ENCODE peak calls at places on chromosomes 5 and 9, in six cellular contexts. N is IMR-90; Z is stomach; W is naive thymus-derived CD4-positive, alpha-beta T cell; A is endodermal cell; Y is PC-3. X is an unnamed sample. For H3K27me3, the result is how much of the 10 kb centered on the place peaks cover.

GRCh38 chr9:28916348-28916747 is 1343.1 kb upstream of the C9orf72 start:
- DNase-seq in W (no peak), Y (no peak), N (no peak), Z (no peak), A (peak), X (no peak)

GRCh38 chr9:39588056-39588814 is 232.8 kb downstream of the SPATA31A1 start:
- DNase-seq in Z (no peak), Y (no peak), N (no peak), W (no peak), A (no peak), X (no peak)

GRCh38 chr5:139767960-139768359 is 27.6 kb upstream of the PSD2 start:
- DNase-seq in Z (no peak), A (no peak), W (no peak), N (no peak), Y (no peak), X (no peak)

GRCh38 chr5:126139086-126139485 is 284.1 kb upstream of the GRAMD2B start:
- DNase-seq in Z (no peak), N (no peak), W (no peak), A (no peak), Y (peak), X (no peak)

GRCh38 chr9:16545639-16546038 is 324.8 kb downstream of the BNC2 start:
- DNase-seq in Y (no peak), A (no peak), N (no peak), Z (no peak), W (no peak), X (no peak)

GRCh38 chr9:107176701-107177100 is 106.4 kb upstream of the RAD23B start:
- DNase-seq in W (no peak), N (peak), Z (no peak), A (no peak), Y (no peak), X (no peak)

GRCh38 chr5:62328772-62329491 is 22.9 kb downstream of the KIF2A start:
- DNase-seq in N (no peak), A (no peak), Z (no peak), W (no peak), Y (no peak), X (no peak)

GRCh38 chr9:4371108-4371507 is 71.2 kb upstream of the GLIS3 start:
- DNase-seq in Z (no peak), W (no peak), A (no peak), Y (peak), N (peak), X (no peak)

GRCh38 chr9:117929873-117930272 is 225.7 kb downstream of the TLR4 start:
- DNase-seq in W (no peak), Y (peak), A (no peak), N (no peak), Z (no peak), X (no peak)

GRCh38 chr9:92654481-92655301 is 15.2 kb downstream of the IPPK start:
- DNase-seq in Y (peak), N (no peak), Z (no peak), A (no peak), W (no peak), X (no peak)

GRCh38 chr5:102867999-102868662 is 113.0 kb downstream of the PAM start:
- DNase-seq in Z (no peak), W (no peak), A (no peak), Y (no peak), N (peak), X (no peak)

GRCh38 chr5:108036484-108036883 is 345.4 kb downstream of the FBXL17 start:
- DNase-seq in N (no peak), A (no peak), Y (no peak), Z (no peak), W (no peak), X (no peak)

GRCh38 chr9:121222524-121223171 is 21.0 kb upstream of the RAB14 start:
- DNase-seq in W (no peak), Y (peak), N (peak), A (no peak), Z (no peak), X (no peak)

GRCh38 chr5:131363811-131364506 is 100.1 kb downstream of the CDC42SE2 start:
- DNase-seq in W (no peak), N (no peak), Z (no peak), A (no peak), Y (no peak), X (no peak)

GRCh38 chr9:30815585-30815984 is 1568.9 kb upstream of the ACO1 start:
- DNase-seq in Z (no peak), A (no peak), N (no peak), Y (no peak), W (no peak), X (no peak)

GRCh38 chr5:174559141-174559540 is 165.2 kb upstream of the MSX2 start:
- DNase-seq in Y (no peak), W (no peak), Z (no peak), A (no peak), N (peak), X (no peak)

GRCh38 chr9:37550781-37551180 is 25.4 kb downstream of the FBXO10 start:
- DNase-seq in A (no peak), N (peak), Y (no peak), Z (no peak), W (no peak), X (no peak)

GRCh38 chr9:121440265-121440664 is 59.4 kb downstream of the GGTA1 start:
- DNase-seq in A (no peak), Z (no peak), N (peak), Y (peak), W (no peak), X (no peak)

GRCh38 chr9:18072967-18073366 is 401.0 kb upstream of the ADAMTSL1 start:
- DNase-seq in Z (no peak), N (no peak), A (no peak), Y (no peak), W (no peak), X (no peak)

GRCh38 chr5:179181988-179182387 is 121.8 kb downstream of the ZNF354C start:
- DNase-seq in Y (no peak), A (no peak), N (no peak), Z (no peak), W (no peak), X (no peak)

GRCh38 chr5:147216552-147217154 is 18.2 kb upstream of the STK32A start:
- DNase-seq in Y (peak), W (peak), A (peak), N (no peak), Z (no peak), X (no peak)

GRCh38 chr9:5269249-5269715 is 35.2 kb downstream of the RLN2 start:
- DNase-seq in Z (no peak), Y (peak), A (peak), N (peak), W (no peak), X (no peak)

GRCh38 chr9:135978650-135979461 is 17.7 kb upstream of the UBAC1 start:
- DNase-seq in Z (no peak), N (no peak), A (no peak), W (peak), Y (no peak), X (peak)

GRCh38 chr5:82290908-82291307 is 12.8 kb upstream of the RPS23 start:
- DNase-seq in N (no peak), W (no peak), Z (no peak), A (no peak), Y (no peak), X (no peak)

GRCh38 chr9:8717146-8717545 is 917.6 kb upstream of the DMAC1 start:
- DNase-seq in W (no peak), Y (no peak), A (no peak), N (no peak), Z (no peak), X (no peak)

DNA sequence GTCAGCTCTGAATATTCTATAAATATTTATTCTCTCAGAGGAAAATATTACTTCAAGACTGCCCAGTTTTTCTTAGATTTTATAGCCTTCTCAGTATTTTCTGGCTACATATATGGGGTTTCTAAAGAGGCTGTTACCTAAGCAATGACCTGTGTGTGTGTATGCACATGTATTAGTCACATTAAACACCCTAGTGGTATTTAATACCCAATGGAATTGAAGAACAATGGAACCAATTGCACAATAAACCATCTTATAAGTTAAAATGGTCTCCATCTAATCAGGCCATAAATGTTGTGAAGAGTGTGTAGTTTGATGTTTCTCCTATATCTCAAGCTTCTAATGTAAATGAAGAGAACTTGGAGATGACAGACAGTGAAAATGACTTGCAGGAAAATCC is 450.0 kb downstream of the SPATA31D1 start:
- DNase-seq in W (no peak), N (no peak), Y (no peak), Z (no peak), A (no peak), X (no peak)
- H3K27me3 ChIP-seq in W (under half), N (under half), Y (under half), Z (under half), A (under half), X (under half)

GRCh38 chr5:31736127-31736526 is 97.2 kb downstream of the PDZD2 start:
- DNase-seq in Y (no peak), A (no peak), W (no peak), N (no peak), Z (no peak), X (no peak)

GRCh38 chr5:31743678-31744077 is 104.7 kb downstream of the PDZD2 start:
- DNase-seq in W (no peak), N (no peak), Z (no peak), Y (no peak), A (no peak), X (no peak)

GRCh38 chr5:31733365-31733764 is 94.4 kb downstream of the PDZD2 start:
- DNase-seq in W (no peak), Y (peak), N (no peak), Z (no peak), A (no peak), X (no peak)

GRCh38 chr5:31741496-31741895 is 102.6 kb downstream of the PDZD2 start:
- DNase-seq in W (no peak), Y (no peak), A (no peak), Z (no peak), N (no peak), X (no peak)

DNA sequence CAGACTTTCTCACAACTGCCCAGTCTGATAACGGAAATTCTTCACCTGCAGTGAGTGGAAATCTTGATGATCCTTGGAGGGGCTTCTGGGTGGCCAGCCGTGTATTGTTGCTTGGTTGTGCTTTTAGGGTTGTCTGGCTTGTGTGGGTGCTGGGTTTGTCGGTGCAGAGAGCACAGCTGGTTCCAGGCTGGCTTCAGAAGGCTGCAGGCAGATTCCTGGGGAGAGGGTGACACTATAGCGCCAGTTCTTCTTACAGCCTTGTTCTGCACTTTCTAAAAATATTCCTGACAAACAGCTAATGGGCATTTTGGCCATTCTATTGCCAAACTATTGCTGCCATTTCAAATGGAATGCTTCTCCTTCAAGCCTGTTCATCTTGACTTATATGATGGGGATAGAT is 99.3 kb downstream of the PDZD2 start:
- DNase-seq in Y (no peak), W (no peak), Z (no peak), N (no peak), A (no peak), X (no peak)
- H3K27me3 ChIP-seq in Y (half or more), W (under half), Z (under half), N (under half), A (under half), X (under half)

GRCh38 chr9:133638711-133639110 is 2.5 kb downstream of the DBH start:
- DNase-seq in Y (no peak), N (no peak), A (no peak), Z (no peak), W (no peak), X (no peak)
- H3K27me3 ChIP-seq in Y (under half), N (half or more), A (under half), Z (under half), W (under half), X (under half)

DNA sequence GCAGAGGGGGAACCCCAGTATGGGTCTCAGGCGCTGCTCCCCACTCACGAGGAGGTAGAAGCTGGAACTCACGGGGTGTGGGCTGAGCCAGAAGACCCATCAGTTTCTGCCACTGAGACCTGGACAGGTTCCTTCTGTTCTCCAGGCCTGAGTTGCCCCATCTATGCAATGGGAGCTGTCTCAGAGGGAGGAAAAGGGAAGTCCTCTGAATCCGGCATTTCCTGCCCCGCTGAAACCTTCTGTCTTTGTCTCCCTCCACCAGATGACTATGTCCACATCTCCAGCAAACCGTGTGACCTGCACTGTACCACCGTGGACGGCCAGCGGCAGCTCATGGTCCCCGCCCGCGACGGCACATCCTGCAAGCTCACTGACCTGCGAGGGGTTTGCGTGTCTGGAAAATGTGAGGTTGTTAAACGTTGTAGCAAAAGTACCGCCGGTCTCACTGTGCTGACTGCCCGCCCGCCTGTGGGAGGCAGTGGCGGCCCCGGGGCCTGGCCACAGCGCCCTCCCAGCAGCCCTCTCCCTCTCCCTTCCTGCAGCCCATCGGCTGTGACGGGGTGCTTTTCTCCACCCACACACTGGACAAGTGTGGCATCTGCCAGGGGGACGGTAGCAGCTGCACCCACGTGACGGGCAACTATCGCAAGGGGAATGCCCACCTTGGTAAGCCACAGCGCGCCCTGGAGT is 6.0 kb downstream of the ADAMTSL2 start:
- DNase-seq in W (no peak), Y (no peak), N (no peak), A (peak), Z (no peak), X (no peak)
- H3K27me3 ChIP-seq in W (under half), Y (under half), N (half or more), A (under half), Z (under half), X (under half)

DNA sequence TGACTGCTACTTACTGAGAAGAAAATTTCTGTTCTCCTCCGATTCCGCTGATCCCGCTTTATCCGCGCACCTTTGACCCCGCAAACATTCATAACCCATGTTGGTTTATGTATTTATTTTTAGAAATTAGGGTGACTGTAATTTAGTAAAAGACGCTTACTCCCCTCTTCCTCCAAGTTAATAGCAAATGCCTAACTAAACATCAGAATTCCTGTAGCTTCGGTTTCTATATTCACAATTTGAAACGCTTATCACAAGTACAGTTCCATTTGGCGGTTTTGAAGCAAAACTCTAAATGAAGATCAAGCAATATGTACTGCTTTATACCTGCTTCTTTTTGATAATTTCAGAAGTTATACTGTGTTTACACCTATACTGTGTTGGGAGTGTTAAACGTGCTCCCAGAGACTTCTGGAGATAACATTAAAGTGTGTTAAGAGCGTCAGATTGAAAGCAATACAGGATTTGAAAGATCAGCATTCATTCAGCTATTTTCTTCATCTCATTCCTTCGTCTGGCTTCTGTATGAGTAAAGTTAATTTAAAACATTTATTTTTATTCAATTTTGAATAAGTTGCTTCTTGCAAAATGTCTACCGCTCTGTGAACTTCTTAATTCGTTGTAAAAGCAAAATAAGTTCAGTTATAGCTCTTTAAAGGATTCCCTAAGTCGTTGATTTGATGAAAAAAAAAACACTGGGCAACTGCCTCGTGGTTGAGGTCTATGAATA is 2.4 kb downstream of the PRDM6 start:
- DNase-seq in Z (no peak), Y (no peak), W (no peak), A (no peak), N (peak), X (no peak)
- H3K27me3 ChIP-seq in Z (half or more), Y (half or more), W (under half), A (half or more), N (half or more), X (half or more)

DNA sequence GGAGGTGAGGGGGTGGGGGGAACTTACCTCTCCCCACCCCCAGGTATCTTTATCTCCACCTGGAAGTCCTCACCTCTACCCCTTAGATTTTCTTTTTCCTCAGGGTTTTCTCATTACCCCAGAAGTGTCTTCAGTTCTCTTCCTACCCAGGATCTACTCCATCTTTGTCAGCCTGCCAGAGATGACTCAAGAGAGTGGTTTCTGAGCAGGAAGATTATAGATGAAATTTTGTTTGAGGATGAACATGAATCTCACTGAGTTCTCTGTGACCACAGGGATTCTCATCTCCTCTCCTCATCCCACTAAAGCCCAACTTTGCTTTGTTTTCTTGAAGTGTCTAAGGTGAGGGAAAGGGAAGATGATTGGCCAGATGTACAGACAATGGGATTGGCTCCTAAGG is 5.2 kb upstream of the HINT2 start:
- DNase-seq in Y (peak), Z (no peak), W (no peak), N (peak), A (no peak), X (no peak)
- H3K27me3 ChIP-seq in Y (under half), Z (under half), W (under half), N (under half), A (under half), X (under half)

GRCh38 chr9:128409450-128409849 is 11.2 kb upstream of the CERCAM start:
- DNase-seq in W (no peak), Z (no peak), Y (no peak), N (no peak), A (no peak), X (no peak)

GRCh38 chr9:128411373-128412119 is 9.1 kb upstream of the CERCAM start:
- DNase-seq in A (no peak), W (no peak), Y (no peak), N (no peak), Z (no peak), X (no peak)

GRCh38 chr9:128409998-128410397 is 10.7 kb upstream of the CERCAM start:
- DNase-seq in Z (no peak), W (no peak), N (no peak), Y (peak), A (peak), X (no peak)

GRCh38 chr9:128406848-128407391 is 13.7 kb upstream of the CERCAM start:
- DNase-seq in W (no peak), A (no peak), Z (no peak), Y (peak), N (peak), X (no peak)

GRCh38 chr9:128408963-128409431 is 11.7 kb upstream of the CERCAM start:
- DNase-seq in N (no peak), W (no peak), Z (no peak), A (no peak), Y (no peak), X (no peak)
- H3K27me3 ChIP-seq in N (under half), W (under half), Z (half or more), A (under half), Y (under half), X (under half)

DNA sequence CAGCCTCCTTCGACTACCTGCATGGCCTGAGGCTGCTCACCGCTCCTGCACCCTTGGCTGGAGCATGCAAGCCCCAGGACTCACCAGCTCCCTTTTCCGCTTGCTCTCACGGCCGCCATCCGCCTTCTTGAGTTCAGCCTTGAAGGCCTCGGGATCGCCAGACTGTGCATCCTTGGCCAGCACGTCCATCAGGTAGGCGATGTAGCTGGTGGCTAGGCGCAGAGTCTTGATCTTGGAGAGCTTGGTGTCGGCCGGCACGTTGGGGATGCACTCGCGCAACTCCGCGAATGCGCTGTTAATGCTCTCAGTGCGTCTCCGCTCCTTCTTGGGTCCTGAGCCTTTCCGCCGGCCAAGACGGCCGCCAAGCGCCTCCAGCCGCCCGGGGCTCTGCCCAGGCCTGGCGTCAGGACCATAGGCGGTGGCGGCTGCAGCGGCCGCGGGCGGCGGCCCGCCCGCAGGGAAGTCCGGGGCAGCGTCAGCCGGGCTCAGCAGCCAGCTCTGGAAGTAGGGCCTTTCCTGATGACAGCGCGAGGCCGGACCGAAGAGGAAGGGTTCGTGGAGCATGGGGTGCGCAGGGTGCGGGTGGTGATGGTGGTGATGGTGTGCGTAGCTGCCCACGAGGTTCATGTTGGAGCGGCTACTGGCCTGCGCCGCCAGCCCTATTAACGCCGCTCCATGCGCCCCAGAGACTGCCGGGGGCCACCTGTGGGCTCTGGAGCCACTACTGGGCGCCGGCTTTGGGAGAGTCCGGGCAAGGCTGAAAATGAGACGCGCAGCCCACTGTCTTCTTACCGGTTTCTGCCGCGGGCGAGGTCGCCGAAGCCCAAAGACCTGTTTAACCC is 424 bp downstream of the HAND1 start:
- DNase-seq in Y (no peak), W (no peak), A (peak), Z (no peak), N (peak), X (no peak)
- H3K27me3 ChIP-seq in Y (half or more), W (under half), A (half or more), Z (half or more), N (half or more), X (half or more)

GRCh38 chr9:137141050-137141810 is 2.3 kb downstream of the GRIN1 start:
- DNase-seq in Y (no peak), A (no peak), N (no peak), W (no peak), Z (no peak), X (no peak)
- H3K27me3 ChIP-seq in Y (under half), A (half or more), N (half or more), W (under half), Z (half or more), X (half or more)